ENCODE peak calls at places on chromosome 1, in seven cellular contexts. One of them, this sample, is unnamed.

GRCh38 chr1:237492359-237492758 is 398.4 kb downstream of the ZP4 start:
- DNase-seq in cardiac septum: no peak
- DNase-seq in uterus: no peak
- DNase-seq in RPMI8226: peak
- DNase-seq in NCI-H2081: no peak
- DNase-seq in epithelial cell of esophagus: no peak
- DNase-seq in psoas muscle: no peak
- DNase-seq in this sample: no peak

GRCh38 chr1:221834698-221835538 is 93.0 kb upstream of the DUSP10 start:
- DNase-seq in RPMI8226: no peak
- DNase-seq in epithelial cell of esophagus: peak
- DNase-seq in uterus: no peak
- DNase-seq in NCI-H2081: no peak
- DNase-seq in cardiac septum: no peak
- DNase-seq in psoas muscle: no peak
- DNase-seq in this sample: no peak

GRCh38 chr1:246001142-246001812 is 505.8 kb downstream of the SMYD3 start:
- DNase-seq in epithelial cell of esophagus: peak
- DNase-seq in psoas muscle: no peak
- DNase-seq in NCI-H2081: no peak
- DNase-seq in uterus: no peak
- DNase-seq in RPMI8226: no peak
- DNase-seq in cardiac septum: no peak
- DNase-seq in this sample: no peak

GRCh38 chr1:160428655-160429054 is 28.3 kb downstream of the VANGL2 start:
- DNase-seq in uterus: no peak
- DNase-seq in cardiac septum: no peak
- DNase-seq in NCI-H2081: peak
- DNase-seq in psoas muscle: no peak
- DNase-seq in epithelial cell of esophagus: peak
- DNase-seq in RPMI8226: peak
- DNase-seq in this sample: no peak

GRCh38 chr1:3204725-3205124 is 135.7 kb downstream of the PRDM16 start:
- DNase-seq in psoas muscle: no peak
- DNase-seq in cardiac septum: no peak
- DNase-seq in NCI-H2081: no peak
- DNase-seq in RPMI8226: no peak
- DNase-seq in epithelial cell of esophagus: no peak
- DNase-seq in uterus: no peak
- DNase-seq in this sample: no peak

GRCh38 chr1:47226121-47226977 is 5.7 kb downstream of the TAL1 start:
- DNase-seq in RPMI8226: no peak
- DNase-seq in cardiac septum: no peak
- DNase-seq in epithelial cell of esophagus: no peak
- DNase-seq in NCI-H2081: no peak
- DNase-seq in uterus: peak
- DNase-seq in psoas muscle: no peak
- DNase-seq in this sample: no peak

GRCh38 chr1:198359024-198359653 is 181.3 kb downstream of the ATP6V1G3 start:
- DNase-seq in NCI-H2081: no peak
- DNase-seq in RPMI8226: peak
- DNase-seq in uterus: no peak
- DNase-seq in epithelial cell of esophagus: peak
- DNase-seq in cardiac septum: no peak
- DNase-seq in psoas muscle: no peak
- DNase-seq in this sample: no peak

GRCh38 chr1:34113887-34114286 is 51.1 kb downstream of the CSMD2 start:
- DNase-seq in psoas muscle: no peak
- DNase-seq in uterus: no peak
- DNase-seq in RPMI8226: peak
- DNase-seq in epithelial cell of esophagus: peak
- DNase-seq in NCI-H2081: peak
- DNase-seq in cardiac septum: no peak
- DNase-seq in this sample: no peak

GRCh38 chr1:208265525-208265924 is 21.3 kb upstream of the PLXNA2 start:
- DNase-seq in NCI-H2081: no peak
- DNase-seq in RPMI8226: no peak
- DNase-seq in uterus: no peak
- DNase-seq in psoas muscle: no peak
- DNase-seq in epithelial cell of esophagus: no peak
- DNase-seq in cardiac septum: no peak
- DNase-seq in this sample: no peak

GRCh38 chr1:240169188-240169587 is 77.5 kb downstream of the FMN2 start:
- DNase-seq in cardiac septum: no peak
- DNase-seq in psoas muscle: no peak
- DNase-seq in RPMI8226: peak
- DNase-seq in epithelial cell of esophagus: no peak
- DNase-seq in uterus: no peak
- DNase-seq in NCI-H2081: no peak
- DNase-seq in this sample: no peak

GRCh38 chr1:85628791-85629531 is 48.4 kb downstream of the CCN1 start:
- DNase-seq in RPMI8226: no peak
- DNase-seq in cardiac septum: no peak
- DNase-seq in psoas muscle: peak
- DNase-seq in uterus: no peak
- DNase-seq in NCI-H2081: peak
- DNase-seq in epithelial cell of esophagus: peak
- DNase-seq in this sample: peak